ENCODE peak calls at places on chromosomes 5 and 9, in four cellular contexts. Q is breast epithelium, I is sigmoid colon, H is heart left ventricle. D is an unnamed sample.

GRCh38 chr9:128419061-128419925 is 1.4 kb upstream of the CERCAM start:
- DNase-seq in Q (no peak), I (no peak), H (no peak), D (no peak)

GRCh38 chr9:126419475-126419874 is 92.8 kb downstream of the MVB12B start:
- DNase-seq in Q (no peak), I (no peak), H (no peak), D (no peak)

GRCh38 chr5:175575301-175575700 is 82.6 kb upstream of the HRH2 start:
- DNase-seq in Q (no peak), I (no peak), H (no peak), D (no peak)

GRCh38 chr5:14445581-14446290 is 135.9 kb upstream of the OTULINL start:
- DNase-seq in Q (no peak), I (peak; percentile 77), H (no peak), D (no peak)

GRCh38 chr9:85038824-85039540 is 369.5 kb downstream of the NTRK2 start:
- DNase-seq in Q (no peak), I (no peak), H (no peak), D (no peak)

GRCh38 chr5:132962429-132962928 is 955 bp downstream of the AFF4 start:
- DNase-seq in Q (no peak), I (no peak), H (no peak), D (no peak)

GRCh38 chr9:72363908-72364678 is 915 bp downstream of the ZFAND5 start:
- DNase-seq in Q (peak; percentile 42), I (peak; percentile 85), H (peak; percentile 87), D (peak; percentile 15)

GRCh38 chr9:2066312-2067273 is 51.4 kb downstream of the SMARCA2 start:
- DNase-seq in Q (no peak), I (no peak), H (no peak), D (no peak)

GRCh38 chr9:133002147-133003070 is 23.9 kb downstream of the GFI1B start:
- DNase-seq in Q (peak; percentile 62), I (no peak), H (no peak), D (no peak)

GRCh38 chr9:110536802-110537201 is 42.7 kb downstream of the SVEP1 start:
- DNase-seq in Q (no peak), I (no peak), H (no peak), D (no peak)

GRCh38 chr5:35230043-35230611 is at the start of gene PRLR:
- DNase-seq in Q (peak; percentile 48), I (peak; percentile 78), H (no peak), D (no peak)

GRCh38 chr5:58937031-58937681 is 354.3 kb downstream of the RAB3C start:
- DNase-seq in Q (no peak), I (no peak), H (no peak), D (no peak)

GRCh38 chr5:170286532-170286931 is 11.0 kb downstream of the LCP2 start:
- DNase-seq in Q (no peak), I (no peak), H (no peak), D (no peak)

GRCh38 chr5:179256229-179257189 is 88.8 kb downstream of the ADAMTS2 start:
- DNase-seq in Q (peak; percentile 17), I (peak; percentile 59), H (peak; percentile 50), D (no peak)

GRCh38 chr5:172716796-172717313 is 54.1 kb downstream of the DUSP1 start:
- DNase-seq in Q (peak; percentile 72), I (peak; percentile 94), H (peak; percentile 92), D (no peak)

GRCh38 chr9:115018547-115019435 is 88.4 kb upstream of the TNFSF8 start:
- DNase-seq in Q (no peak), I (peak; percentile 93), H (no peak), D (no peak)

GRCh38 chr5:4832491-4832890 is 307.6 kb upstream of the ADAMTS16 start:
- DNase-seq in Q (no peak), I (no peak), H (no peak), D (no peak)

GRCh38 chr9:124835026-124835501 is 18.2 kb upstream of the WDR38 start:
- DNase-seq in Q (peak; percentile 72), I (peak; percentile 89), H (peak; percentile 91), D (no peak)

GRCh38 chr5:76527685-76528161 is 95.5 kb downstream of the F2RL2 start:
- DNase-seq in Q (no peak), I (no peak), H (no peak), D (no peak)

GRCh38 chr9:108761530-108762347 is 94.0 kb downstream of the ACTL7B start:
- DNase-seq in Q (peak; percentile 32), I (peak; percentile 69), H (no peak), D (no peak)

GRCh38 chr9:126809068-126809467 is 4.2 kb downstream of the ZBTB43 start:
- DNase-seq in Q (no peak), I (no peak), H (no peak), D (no peak)

GRCh38 chr5:37045703-37046102 is 169.1 kb downstream of the NIPBL start:
- DNase-seq in Q (no peak), I (no peak), H (no peak), D (no peak)

GRCh38 chr5:98927242-98927987 is 1.4 kb downstream of the CHD1 start:
- DNase-seq in Q (peak; percentile 59), I (peak; percentile 83), H (no peak), D (no peak)

GRCh38 chr9:87898151-87898550 is 15.5 kb downstream of the SPATA31E1 start:
- DNase-seq in Q (no peak), I (no peak), H (no peak), D (no peak)

GRCh38 chr5:133969654-133970324 is 1.4 kb upstream of the C5orf15 start:
- DNase-seq in Q (no peak), I (no peak), H (no peak), D (no peak)

GRCh38 chr5:43973908-43974307 is 370.9 kb downstream of the NNT start:
- DNase-seq in Q (no peak), I (no peak), H (no peak), D (no peak)

GRCh38 chr5:177455036-177455660 is 8.5 kb downstream of the PRR7 start:
- DNase-seq in Q (no peak), I (peak; percentile 90), H (peak; percentile 90), D (no peak)

GRCh38 chr5:41817625-41818301 is 52.5 kb downstream of the OXCT1 start:
- DNase-seq in Q (no peak), I (no peak), H (no peak), D (no peak)

GRCh38 chr5:139605887-139606286 is 42.3 kb upstream of the CXXC5 start:
- DNase-seq in Q (no peak), I (no peak), H (no peak), D (no peak)

GRCh38 chr5:14004598-14005394 is 60.3 kb upstream of the DNAH5 start:
- DNase-seq in Q (no peak), I (no peak), H (no peak), D (no peak)

GRCh38 chr9:137030006-137030405 is 1.9 kb downstream of the FUT7 start:
- DNase-seq in Q (no peak), I (no peak), H (no peak), D (no peak)

GRCh38 chr5:32794086-32794485 is 83.0 kb downstream of the NPR3 start:
- DNase-seq in Q (no peak), I (no peak), H (no peak), D (no peak)

GRCh38 chr9:134782921-134783698 is 97.5 kb upstream of the FCN2 start:
- DNase-seq in Q (no peak), I (no peak), H (no peak), D (no peak)

GRCh38 chr5:150510460-150511263 is 2.7 kb downstream of the NDST1 start:
- DNase-seq in Q (peak; percentile 87), I (no peak), H (no peak), D (no peak)
- TF ChIP-seq POLR2A in Q (no peak), I (no peak), H (no peak), D (no peak)

GRCh38 chr9:81053298-81054025 is 635.9 kb downstream of the TLE1 start:
- DNase-seq in Q (no peak), I (no peak), H (no peak), D (no peak)
- H3K4me3 ChIP-seq in Q (no peak overlapping the region), I (no peak overlapping the region), H (no peak overlapping the region), D (no peak overlapping the region)

GRCh38 chr5:96967400-96967799 is 31.5 kb downstream of the LNPEP start:
- DNase-seq in Q (no peak), I (no peak), H (no peak), D (no peak)
- H3K27ac ChIP-seq in Q (no peak overlapping the region), I (peak overlapping the region; percentile 65), H (peak overlapping the region; percentile 39), D (peak overlapping the region; percentile 11)

GRCh38 chr5:119322948-119323629 is 32.7 kb upstream of the TNFAIP8 start:
- DNase-seq in Q (no peak), I (no peak), H (no peak), D (no peak)
- TF ChIP-seq POLR2A in Q (no peak), I (no peak), H (no peak), D (no peak)

DNA sequence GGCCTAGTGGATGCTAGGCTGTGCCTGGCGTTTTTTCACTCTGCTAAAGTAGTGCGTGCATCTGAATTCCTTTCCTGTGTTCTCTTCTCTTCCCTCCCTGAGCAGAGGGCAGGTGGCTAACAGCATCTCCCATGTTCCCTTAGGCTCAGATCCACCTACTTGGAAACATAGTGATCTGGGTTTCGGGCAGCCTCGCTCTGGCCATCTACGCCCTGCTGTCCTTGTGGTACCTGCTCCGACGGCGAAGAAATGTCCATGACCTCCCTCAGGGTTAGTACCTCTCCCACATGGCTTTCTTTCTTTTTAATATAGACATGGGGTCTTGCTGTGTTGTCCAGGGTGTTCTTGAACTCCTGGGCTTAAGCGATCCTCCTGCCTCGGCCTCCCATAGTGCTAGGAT is 9.9 kb downstream of the UCK1 start:
- DNase-seq in Q (no peak), I (no peak), H (no peak), D (no peak)
- H3K4me3 ChIP-seq in Q (no peak overlapping the region), I (no peak overlapping the region), H (no peak overlapping the region), D (no peak overlapping the region)

GRCh38 chr9:111597852-111598729 is 1.4 kb downstream of the PTGR1 start:
- DNase-seq in Q (peak; percentile 43), I (peak; percentile 89), H (peak; percentile 79), D (no peak)

GRCh38 chr9:111599948-111600343 is 499 bp upstream of the PTGR1 start:
- DNase-seq in Q (no peak), I (no peak), H (peak; percentile 57), D (no peak)

GRCh38 chr9:111599092-111599947 is at the start of gene PTGR1:
- DNase-seq in Q (peak; percentile 78), I (peak; percentile 93), H (peak; percentile 92), D (no peak)

GRCh38 chr9:111601237-111602018 is 2.0 kb upstream of the PTGR1 start:
- DNase-seq in Q (no peak), I (no peak), H (no peak), D (no peak)

DNA sequence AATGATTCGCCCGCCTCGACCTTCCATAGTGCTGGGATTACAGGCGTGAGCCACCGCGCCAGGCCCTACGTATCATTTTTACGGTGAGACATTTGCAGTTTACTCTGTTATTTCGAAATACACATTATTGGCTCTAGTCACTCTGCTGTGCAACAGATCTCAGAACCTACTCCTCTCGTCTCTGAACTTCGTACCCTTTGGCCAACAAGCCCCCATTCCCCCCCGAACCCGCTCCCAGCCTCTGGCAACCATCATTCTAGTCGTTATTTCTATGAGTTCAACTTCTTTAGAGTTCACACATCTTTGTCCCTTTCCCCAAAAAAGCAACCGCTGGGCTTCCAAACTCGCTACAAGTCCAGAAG is 736 bp downstream of the PTGR1 start:
- DNase-seq in Q (peak; percentile 21), I (peak; percentile 75), H (no peak), D (no peak)
- H3K27ac ChIP-seq in Q (peak overlapping the region; percentile 87), I (peak overlapping the region; percentile 89), H (peak overlapping the region; percentile 74), D (peak overlapping the region; percentile 93)